ENCODE peak calls at places on chromosomes 5 and 9, in five cellular contexts. D is BE2C, F is fibroblast of mammary gland, S is GM12865, O is MM.1S. I is an unnamed sample.

GRCh38 chr9:127720865-127721227 is 5.0 kb downstream of the TTC16 start:
- DNase-seq in D (no peak), S (no peak), F (no peak), O (no peak), I (no peak)

GRCh38 chr5:114243281-114243982 is 118.4 kb upstream of the KCNN2 start:
- DNase-seq in D (no peak), S (no peak), O (no peak), F (peak), I (no peak)

GRCh38 chr9:94586814-94587213 is 6.8 kb downstream of the FBP2 start:
- DNase-seq in F (peak), D (no peak), O (peak), S (no peak), I (no peak)

GRCh38 chr5:112776301-112776856 is 38.7 kb downstream of the APC start:
- DNase-seq in O (no peak), S (no peak), D (no peak), F (peak), I (no peak)

GRCh38 chr9:99677281-99677680 is 144.4 kb upstream of the NR4A3 start:
- DNase-seq in O (no peak), F (peak), S (no peak), D (no peak), I (no peak)

GRCh38 chr9:137242329-137243204 is 1.5 kb downstream of the TUBB4B start:
- DNase-seq in O (no peak), F (no peak), D (no peak), S (no peak), I (no peak)

GRCh38 chr9:88923653-88924284 is 67.5 kb upstream of the S1PR3 start:
- DNase-seq in D (no peak), O (no peak), F (no peak), S (peak), I (no peak)

GRCh38 chr5:179313849-179314521 is 31.3 kb downstream of the ADAMTS2 start:
- DNase-seq in S (no peak), O (no peak), F (peak), D (peak), I (no peak)

GRCh38 chr5:39024884-39025283 is 49.3 kb downstream of the RICTOR start:
- DNase-seq in S (no peak), D (no peak), F (peak), O (no peak), I (no peak)

GRCh38 chr9:134299883-134300282 is 26.4 kb upstream of the RXRA start:
- DNase-seq in D (no peak), F (no peak), S (no peak), O (no peak), I (no peak)

GRCh38 chr9:127050581-127050980 is 71.9 kb downstream of the ANGPTL2 start:
- DNase-seq in F (no peak), O (no peak), D (no peak), S (no peak), I (no peak)

GRCh38 chr9:82170871-82171270 is 182.3 kb downstream of the SPATA31D1 start:
- DNase-seq in D (no peak), S (no peak), F (peak), O (peak), I (no peak)

GRCh38 chr5:108046955-108047670 is 334.8 kb downstream of the FBXL17 start:
- DNase-seq in F (no peak), O (no peak), S (no peak), D (peak), I (no peak)

GRCh38 chr9:121344062-121344696 is 25.9 kb downstream of the STOM start:
- DNase-seq in D (no peak), S (no peak), O (no peak), F (no peak), I (no peak)

GRCh38 chr5:59722875-59723274 is 170.7 kb downstream of the PDE4D start:
- DNase-seq in S (no peak), O (no peak), D (no peak), F (peak), I (no peak)

GRCh38 chr9:98081477-98082219 is 25.1 kb downstream of the NANS start:
- DNase-seq in O (no peak), D (no peak), F (peak), S (no peak), I (no peak)

GRCh38 chr5:148113243-148113642 is 49.5 kb downstream of the SPINK5 start:
- DNase-seq in S (no peak), O (no peak), F (no peak), D (no peak), I (no peak)

GRCh38 chr5:148104226-148104625 is 40.4 kb downstream of the SPINK5 start:
- DNase-seq in O (no peak), F (no peak), D (no peak), S (no peak), I (no peak)

DNA sequence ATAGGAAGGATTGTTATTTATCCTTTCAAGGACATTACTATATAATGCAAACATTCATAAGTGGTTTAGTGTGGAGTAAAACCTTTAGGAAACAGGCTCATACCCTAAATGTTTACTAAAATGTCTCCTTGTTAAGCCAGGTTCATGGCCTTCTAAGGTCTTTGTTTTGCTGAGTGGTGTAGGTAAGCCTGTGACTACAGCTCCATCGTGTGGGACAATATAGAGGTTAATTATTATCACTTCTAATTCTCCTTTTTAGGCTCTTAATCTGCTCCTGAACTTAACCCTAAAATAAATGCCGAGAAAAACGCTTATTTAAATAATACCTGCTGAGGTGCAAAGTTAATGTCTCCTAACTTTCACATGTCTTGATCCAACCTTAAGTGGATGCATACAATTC is 43.8 kb downstream of the SPINK5 start:
- DNase-seq in F (peak), S (no peak), D (no peak), O (peak), I (no peak)
- TF ChIP-seq CTCF in F (no peak), S (no peak), D (no peak), O (peak), I (no peak)

GRCh38 chr5:195401-196160 is 4.3 kb downstream of the LRRC14B start:
- DNase-seq in O (no peak), F (no peak), D (no peak), S (no peak), I (no peak)
- TF ChIP-seq CTCF in O (no peak), F (peak), D (peak), S (no peak), I (no peak)

GRCh38 chr5:17257705-17258273 is 40.4 kb downstream of the BASP1 start:
- DNase-seq in O (no peak), F (no peak), S (peak), D (peak), I (peak)
- TF ChIP-seq CTCF in O (no peak), F (no peak), S (peak), D (no peak), I (no peak)

DNA sequence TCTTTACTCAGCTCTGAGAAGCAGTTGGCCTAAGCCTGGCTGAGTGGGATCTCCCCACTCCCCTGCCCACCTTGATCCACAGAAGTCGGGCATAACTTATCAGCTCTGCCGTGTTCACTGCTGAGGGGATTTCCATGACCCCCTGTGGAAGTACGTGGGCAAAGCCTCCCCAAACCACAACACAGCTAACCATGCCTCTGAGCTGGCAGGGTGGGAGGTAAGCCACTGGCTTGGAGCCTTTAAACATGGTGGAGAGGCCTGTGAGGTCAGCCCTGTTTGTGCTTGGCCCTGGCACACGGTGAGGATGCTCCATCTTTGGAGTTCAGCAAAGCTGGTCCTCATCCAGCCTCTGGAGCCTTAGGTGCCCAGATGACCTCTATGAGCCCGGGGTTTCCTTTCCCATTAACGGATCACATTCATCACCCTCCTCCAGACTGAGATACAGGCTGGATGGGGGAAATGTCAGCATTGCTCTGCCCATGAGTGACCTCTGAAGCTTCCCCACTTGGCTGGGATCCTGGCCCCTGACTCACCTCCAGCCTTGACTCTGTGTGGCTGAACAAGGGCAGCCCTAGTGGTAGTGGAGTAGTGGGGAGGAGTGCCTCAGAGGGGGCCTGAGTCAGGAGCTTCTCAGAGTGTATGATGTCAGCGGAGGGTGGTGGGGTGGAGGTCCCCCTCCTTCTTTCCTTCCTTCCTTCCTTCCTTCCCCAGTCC is 6.2 kb downstream of the PDLIM4 start:
- DNase-seq in D (no peak), S (no peak), O (no peak), F (peak), I (peak)
- TF ChIP-seq CTCF in D (no peak), S (no peak), O (no peak), F (peak), I (no peak)

GRCh38 chr9:84669293-84670105 is at the start of gene NTRK2:
- DNase-seq in F (peak), O (peak), S (peak), D (no peak), I (peak)
- TF ChIP-seq CTCF in F (no peak), O (peak), S (peak), D (no peak), I (no peak)

I was measured in GM20000.